ENCODE peak calls at places on chromosome 14, in ten cellular contexts. One of them, this sample, is unnamed. For H3K9me3, the result is how much of the 10 kb centered on the place peaks cover.

GRCh38 chr14:70086685-70087379 is 101.9 kb downstream of the SLC8A3 start:
- DNase-seq in OCI-LY7: peak
- DNase-seq in BE2C: peak
- DNase-seq in CD4-positive, alpha-beta T cell: no peak
- DNase-seq in Karpas-422: peak
- DNase-seq in lower lobe of right lung: no peak
- DNase-seq in CD8-positive, alpha-beta memory T cell: no peak
- DNase-seq in mucosa of descending colon: peak
- DNase-seq in neural progenitor cell: peak
- DNase-seq in HCT116: peak
- DNase-seq in this sample: no peak

GRCh38 chr14:99671230-99672224 is 12.6 kb upstream of the CYP46A1 start:
- DNase-seq in HCT116: no peak
- DNase-seq in OCI-LY7: no peak
- DNase-seq in neural progenitor cell: peak
- DNase-seq in Karpas-422: no peak
- DNase-seq in mucosa of descending colon: peak
- DNase-seq in lower lobe of right lung: peak
- DNase-seq in CD4-positive, alpha-beta T cell: no peak
- DNase-seq in BE2C: peak
- DNase-seq in CD8-positive, alpha-beta memory T cell: peak
- DNase-seq in this sample: no peak

GRCh38 chr14:28243600-28243999 is 523.0 kb upstream of the FOXG1 start:
- DNase-seq in BE2C: no peak
- DNase-seq in HCT116: no peak
- DNase-seq in CD4-positive, alpha-beta T cell: no peak
- DNase-seq in CD8-positive, alpha-beta memory T cell: no peak
- DNase-seq in lower lobe of right lung: no peak
- DNase-seq in Karpas-422: no peak
- DNase-seq in neural progenitor cell: peak
- DNase-seq in mucosa of descending colon: no peak
- DNase-seq in OCI-LY7: no peak
- DNase-seq in this sample: no peak

GRCh38 chr14:37428954-37429353 is 166.1 kb downstream of the FOXA1 start:
- DNase-seq in Karpas-422: no peak
- DNase-seq in CD8-positive, alpha-beta memory T cell: no peak
- DNase-seq in neural progenitor cell: no peak
- DNase-seq in mucosa of descending colon: no peak
- DNase-seq in HCT116: no peak
- DNase-seq in OCI-LY7: no peak
- DNase-seq in BE2C: no peak
- DNase-seq in lower lobe of right lung: no peak
- DNase-seq in CD4-positive, alpha-beta T cell: no peak
- DNase-seq in this sample: no peak

GRCh38 chr14:68042591-68043210 is 223.1 kb downstream of the RAD51B start:
- DNase-seq in Karpas-422: no peak
- DNase-seq in lower lobe of right lung: no peak
- DNase-seq in CD8-positive, alpha-beta memory T cell: no peak
- DNase-seq in OCI-LY7: no peak
- DNase-seq in HCT116: no peak
- DNase-seq in neural progenitor cell: peak
- DNase-seq in mucosa of descending colon: no peak
- DNase-seq in BE2C: no peak
- DNase-seq in CD4-positive, alpha-beta T cell: no peak
- DNase-seq in this sample: no peak

GRCh38 chr14:94128216-94128839 is 1.1 kb downstream of the IFI27L2 start:
- DNase-seq in mucosa of descending colon: no peak
- DNase-seq in neural progenitor cell: no peak
- DNase-seq in CD8-positive, alpha-beta memory T cell: no peak
- DNase-seq in CD4-positive, alpha-beta T cell: no peak
- DNase-seq in HCT116: no peak
- DNase-seq in Karpas-422: no peak
- DNase-seq in BE2C: no peak
- DNase-seq in lower lobe of right lung: no peak
- DNase-seq in OCI-LY7: no peak
- DNase-seq in this sample: no peak

GRCh38 chr14:75301666-75302325 is 23.2 kb downstream of the FOS start:
- DNase-seq in HCT116: no peak
- DNase-seq in Karpas-422: no peak
- DNase-seq in neural progenitor cell: no peak
- DNase-seq in BE2C: no peak
- DNase-seq in lower lobe of right lung: peak
- DNase-seq in OCI-LY7: no peak
- DNase-seq in mucosa of descending colon: peak
- DNase-seq in CD8-positive, alpha-beta memory T cell: no peak
- DNase-seq in CD4-positive, alpha-beta T cell: no peak
- DNase-seq in this sample: no peak

GRCh38 chr14:72634910-72635647 is 258.8 kb downstream of the DPF3 start:
- DNase-seq in neural progenitor cell: no peak
- DNase-seq in CD4-positive, alpha-beta T cell: no peak
- DNase-seq in OCI-LY7: no peak
- DNase-seq in HCT116: no peak
- DNase-seq in CD8-positive, alpha-beta memory T cell: no peak
- DNase-seq in lower lobe of right lung: no peak
- DNase-seq in BE2C: no peak
- DNase-seq in Karpas-422: no peak
- DNase-seq in mucosa of descending colon: no peak
- DNase-seq in this sample: no peak

GRCh38 chr14:95891742-95892141 is 15.1 kb downstream of the TUNAR start:
- DNase-seq in CD8-positive, alpha-beta memory T cell: no peak
- DNase-seq in BE2C: no peak
- DNase-seq in mucosa of descending colon: no peak
- DNase-seq in HCT116: peak
- DNase-seq in Karpas-422: no peak
- DNase-seq in lower lobe of right lung: no peak
- DNase-seq in neural progenitor cell: no peak
- DNase-seq in OCI-LY7: no peak
- DNase-seq in CD4-positive, alpha-beta T cell: no peak
- DNase-seq in this sample: no peak

GRCh38 chr14:106662947-106663346 is 1136.6 kb downstream of the TMEM121 start:
- DNase-seq in CD8-positive, alpha-beta memory T cell: no peak
- DNase-seq in lower lobe of right lung: no peak
- DNase-seq in Karpas-422: no peak
- DNase-seq in OCI-LY7: no peak
- DNase-seq in BE2C: no peak
- DNase-seq in CD4-positive, alpha-beta T cell: no peak
- DNase-seq in HCT116: no peak
- DNase-seq in neural progenitor cell: no peak
- DNase-seq in mucosa of descending colon: no peak
- DNase-seq in this sample: no peak

GRCh38 chr14:106666341-106666740 is 1140.0 kb downstream of the TMEM121 start:
- DNase-seq in HCT116: no peak
- DNase-seq in BE2C: no peak
- DNase-seq in neural progenitor cell: no peak
- DNase-seq in lower lobe of right lung: no peak
- DNase-seq in CD4-positive, alpha-beta T cell: no peak
- DNase-seq in mucosa of descending colon: no peak
- DNase-seq in OCI-LY7: no peak
- DNase-seq in Karpas-422: no peak
- DNase-seq in CD8-positive, alpha-beta memory T cell: no peak
- DNase-seq in this sample: no peak

GRCh38 chr14:106670006-106670405 is 1143.6 kb downstream of the TMEM121 start:
- DNase-seq in BE2C: no peak
- DNase-seq in OCI-LY7: no peak
- DNase-seq in CD4-positive, alpha-beta T cell: no peak
- DNase-seq in neural progenitor cell: no peak
- DNase-seq in Karpas-422: no peak
- DNase-seq in mucosa of descending colon: no peak
- DNase-seq in CD8-positive, alpha-beta memory T cell: no peak
- DNase-seq in lower lobe of right lung: no peak
- DNase-seq in HCT116: no peak
- DNase-seq in this sample: no peak

GRCh38 chr14:106665814-106666213 is 1139.4 kb downstream of the TMEM121 start:
- DNase-seq in BE2C: no peak
- DNase-seq in neural progenitor cell: no peak
- DNase-seq in CD8-positive, alpha-beta memory T cell: no peak
- DNase-seq in HCT116: no peak
- DNase-seq in OCI-LY7: no peak
- DNase-seq in mucosa of descending colon: no peak
- DNase-seq in lower lobe of right lung: no peak
- DNase-seq in Karpas-422: no peak
- DNase-seq in CD4-positive, alpha-beta T cell: peak
- DNase-seq in this sample: peak
- H3K9me3 ChIP-seq in BE2C: under half
- H3K9me3 ChIP-seq in neural progenitor cell: under half
- H3K9me3 ChIP-seq in CD8-positive, alpha-beta memory T cell: under half
- H3K9me3 ChIP-seq in HCT116: under half
- H3K9me3 ChIP-seq in OCI-LY7: under half
- H3K9me3 ChIP-seq in mucosa of descending colon: under half
- H3K9me3 ChIP-seq in lower lobe of right lung: under half
- H3K9me3 ChIP-seq in Karpas-422: under half
- H3K9me3 ChIP-seq in CD4-positive, alpha-beta T cell: under half
- H3K9me3 ChIP-seq in this sample: under half

GRCh38 chr14:19823765-19824164 is 20.2 kb downstream of the OR4N2 start:
- DNase-seq in mucosa of descending colon: no peak
- DNase-seq in OCI-LY7: no peak
- DNase-seq in neural progenitor cell: no peak
- DNase-seq in CD4-positive, alpha-beta T cell: no peak
- DNase-seq in Karpas-422: no peak
- DNase-seq in BE2C: no peak
- DNase-seq in HCT116: no peak
- DNase-seq in CD8-positive, alpha-beta memory T cell: no peak
- DNase-seq in lower lobe of right lung: no peak
- DNase-seq in this sample: no peak
- H3K9me3 ChIP-seq in mucosa of descending colon: half or more
- H3K9me3 ChIP-seq in OCI-LY7: under half
- H3K9me3 ChIP-seq in neural progenitor cell: half or more
- H3K9me3 ChIP-seq in CD4-positive, alpha-beta T cell: under half
- H3K9me3 ChIP-seq in Karpas-422: under half
- H3K9me3 ChIP-seq in BE2C: under half
- H3K9me3 ChIP-seq in HCT116: under half
- H3K9me3 ChIP-seq in CD8-positive, alpha-beta memory T cell: under half
- H3K9me3 ChIP-seq in lower lobe of right lung: under half
- H3K9me3 ChIP-seq in this sample: under half

GRCh38 chr14:77800814-77801213 is 905 bp downstream of the ADCK1 start:
- DNase-seq in BE2C: no peak
- DNase-seq in CD4-positive, alpha-beta T cell: no peak
- DNase-seq in OCI-LY7: no peak
- DNase-seq in CD8-positive, alpha-beta memory T cell: no peak
- DNase-seq in lower lobe of right lung: no peak
- DNase-seq in mucosa of descending colon: no peak
- DNase-seq in Karpas-422: no peak
- DNase-seq in neural progenitor cell: no peak
- DNase-seq in HCT116: no peak
- DNase-seq in this sample: no peak
- H3K9me3 ChIP-seq in BE2C: under half
- H3K9me3 ChIP-seq in CD4-positive, alpha-beta T cell: under half
- H3K9me3 ChIP-seq in OCI-LY7: under half
- H3K9me3 ChIP-seq in CD8-positive, alpha-beta memory T cell: under half
- H3K9me3 ChIP-seq in lower lobe of right lung: under half
- H3K9me3 ChIP-seq in mucosa of descending colon: under half
- H3K9me3 ChIP-seq in Karpas-422: under half
- H3K9me3 ChIP-seq in neural progenitor cell: under half
- H3K9me3 ChIP-seq in HCT116: under half
- H3K9me3 ChIP-seq in this sample: under half

GRCh38 chr14:55448146-55448614 is 7.8 kb upstream of the TBPL2 start:
- DNase-seq in HCT116: peak
- DNase-seq in Karpas-422: no peak
- DNase-seq in CD8-positive, alpha-beta memory T cell: no peak
- DNase-seq in OCI-LY7: no peak
- DNase-seq in CD4-positive, alpha-beta T cell: no peak
- DNase-seq in BE2C: peak
- DNase-seq in neural progenitor cell: no peak
- DNase-seq in lower lobe of right lung: no peak
- DNase-seq in mucosa of descending colon: peak
- DNase-seq in this sample: no peak
- H3K9me3 ChIP-seq in HCT116: under half
- H3K9me3 ChIP-seq in Karpas-422: under half
- H3K9me3 ChIP-seq in CD8-positive, alpha-beta memory T cell: under half
- H3K9me3 ChIP-seq in OCI-LY7: under half
- H3K9me3 ChIP-seq in CD4-positive, alpha-beta T cell: under half
- H3K9me3 ChIP-seq in BE2C: under half
- H3K9me3 ChIP-seq in neural progenitor cell: under half
- H3K9me3 ChIP-seq in lower lobe of right lung: under half
- H3K9me3 ChIP-seq in mucosa of descending colon: under half
- H3K9me3 ChIP-seq in this sample: under half

DNA sequence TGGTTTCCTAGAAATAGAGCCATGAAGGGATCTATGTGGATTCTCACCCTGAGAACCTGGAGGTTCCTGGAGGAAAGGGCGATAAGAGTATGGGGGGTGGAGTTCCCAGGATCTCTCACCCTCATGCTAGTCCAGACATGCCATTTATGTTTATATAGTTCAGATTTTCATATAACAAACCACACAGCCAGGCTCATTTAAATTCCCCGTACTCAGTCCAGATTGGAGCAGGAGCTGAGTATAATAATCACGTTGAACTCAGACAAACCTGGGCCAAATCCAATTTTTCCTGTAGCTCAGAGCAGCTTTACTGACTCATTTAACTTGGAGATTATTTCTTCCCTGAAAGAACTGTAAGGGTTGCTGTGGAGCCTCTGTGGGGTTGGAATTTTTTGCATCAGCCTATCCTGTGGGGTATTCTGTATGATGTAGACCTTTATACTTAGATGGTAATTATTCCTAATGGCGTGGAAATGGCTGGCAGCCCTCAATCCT is 660.8 kb downstream of the TMEM121 start:
- DNase-seq in neural progenitor cell: no peak
- DNase-seq in OCI-LY7: peak
- DNase-seq in CD4-positive, alpha-beta T cell: no peak
- DNase-seq in BE2C: no peak
- DNase-seq in mucosa of descending colon: no peak
- DNase-seq in lower lobe of right lung: no peak
- DNase-seq in Karpas-422: no peak
- DNase-seq in CD8-positive, alpha-beta memory T cell: no peak
- DNase-seq in HCT116: no peak
- DNase-seq in this sample: no peak
- H3K9me3 ChIP-seq in neural progenitor cell: under half
- H3K9me3 ChIP-seq in OCI-LY7: under half
- H3K9me3 ChIP-seq in CD4-positive, alpha-beta T cell: under half
- H3K9me3 ChIP-seq in BE2C: under half
- H3K9me3 ChIP-seq in mucosa of descending colon: under half
- H3K9me3 ChIP-seq in lower lobe of right lung: under half
- H3K9me3 ChIP-seq in Karpas-422: under half
- H3K9me3 ChIP-seq in CD8-positive, alpha-beta memory T cell: under half
- H3K9me3 ChIP-seq in HCT116: under half
- H3K9me3 ChIP-seq in this sample: under half

GRCh38 chr14:76575108-76575507 is 186.2 kb upstream of the VASH1 start:
- DNase-seq in Karpas-422: no peak
- DNase-seq in CD4-positive, alpha-beta T cell: no peak
- DNase-seq in mucosa of descending colon: no peak
- DNase-seq in CD8-positive, alpha-beta memory T cell: no peak
- DNase-seq in neural progenitor cell: no peak
- DNase-seq in OCI-LY7: no peak
- DNase-seq in HCT116: no peak
- DNase-seq in lower lobe of right lung: no peak
- DNase-seq in BE2C: no peak
- DNase-seq in this sample: no peak
- H3K9me3 ChIP-seq in Karpas-422: under half
- H3K9me3 ChIP-seq in CD4-positive, alpha-beta T cell: under half
- H3K9me3 ChIP-seq in mucosa of descending colon: under half
- H3K9me3 ChIP-seq in CD8-positive, alpha-beta memory T cell: under half
- H3K9me3 ChIP-seq in neural progenitor cell: under half
- H3K9me3 ChIP-seq in OCI-LY7: under half
- H3K9me3 ChIP-seq in HCT116: under half
- H3K9me3 ChIP-seq in lower lobe of right lung: under half
- H3K9me3 ChIP-seq in BE2C: under half
- H3K9me3 ChIP-seq in this sample: under half

GRCh38 chr14:88503754-88504406 is 50.9 kb downstream of the PTPN21 start:
- DNase-seq in OCI-LY7: no peak
- DNase-seq in mucosa of descending colon: no peak
- DNase-seq in BE2C: no peak
- DNase-seq in lower lobe of right lung: no peak
- DNase-seq in Karpas-422: no peak
- DNase-seq in HCT116: no peak
- DNase-seq in CD4-positive, alpha-beta T cell: no peak
- DNase-seq in neural progenitor cell: no peak
- DNase-seq in CD8-positive, alpha-beta memory T cell: no peak
- DNase-seq in this sample: no peak
- H3K9me3 ChIP-seq in OCI-LY7: under half
- H3K9me3 ChIP-seq in mucosa of descending colon: under half
- H3K9me3 ChIP-seq in BE2C: under half
- H3K9me3 ChIP-seq in lower lobe of right lung: under half
- H3K9me3 ChIP-seq in Karpas-422: under half
- H3K9me3 ChIP-seq in HCT116: under half
- H3K9me3 ChIP-seq in CD4-positive, alpha-beta T cell: under half
- H3K9me3 ChIP-seq in neural progenitor cell: under half
- H3K9me3 ChIP-seq in CD8-positive, alpha-beta memory T cell: under half
- H3K9me3 ChIP-seq in this sample: under half